ENCODE peak calls at places on chromosomes 7 and 10, in four cellular contexts. One of them, this sample, is unnamed.

GRCh38 chr10:100516847-100517246 is 2.8 kb downstream of the SEC31B start:
- DNase-seq in neuronal stem cell: no peak
- DNase-seq in H9: peak
- DNase-seq in H1: no peak
- DNase-seq in this sample: peak

GRCh38 chr10:27104919-27105318 is 4.6 kb upstream of the ANKRD26 start:
- DNase-seq in neuronal stem cell: no peak
- DNase-seq in H9: no peak
- DNase-seq in H1: no peak
- DNase-seq in this sample: no peak

GRCh38 chr7:27300401-27300800 is 57.8 kb downstream of the EVX1 start:
- DNase-seq in neuronal stem cell: no peak
- DNase-seq in H9: no peak
- DNase-seq in H1: no peak
- DNase-seq in this sample: no peak

GRCh38 chr10:22911889-22912762 is 15.7 kb upstream of the ARMC3 start:
- DNase-seq in neuronal stem cell: no peak
- DNase-seq in H9: no peak
- DNase-seq in H1: no peak
- DNase-seq in this sample: peak

GRCh38 chr10:27794157-27794556 is 48.5 kb upstream of the MKX start:
- DNase-seq in neuronal stem cell: no peak
- DNase-seq in H9: no peak
- DNase-seq in H1: no peak
- DNase-seq in this sample: no peak

GRCh38 chr7:101507791-101508252 is 121.3 kb downstream of the MYL10 start:
- DNase-seq in neuronal stem cell: peak
- DNase-seq in H9: peak
- DNase-seq in H1: peak
- DNase-seq in this sample: peak

GRCh38 chr7:70589010-70589409 is 542.9 kb upstream of the GALNT17 start:
- DNase-seq in neuronal stem cell: no peak
- DNase-seq in H9: no peak
- DNase-seq in H1: peak
- DNase-seq in this sample: no peak

GRCh38 chr10:35574924-35575352 is 30.2 kb upstream of the GJD4 start:
- DNase-seq in neuronal stem cell: no peak
- DNase-seq in H9: peak
- DNase-seq in H1: peak
- DNase-seq in this sample: peak

GRCh38 chr7:126005064-126005463 is 1075.4 kb upstream of the POT1 start:
- DNase-seq in neuronal stem cell: no peak
- DNase-seq in H9: no peak
- DNase-seq in H1: no peak
- DNase-seq in this sample: no peak

GRCh38 chr7:143288836-143289235 is 685 bp downstream of the CASP2 start:
- DNase-seq in neuronal stem cell: no peak
- DNase-seq in H9: no peak
- DNase-seq in H1: no peak
- DNase-seq in this sample: peak

GRCh38 chr10:78203915-78204818 is 170.5 kb downstream of the RPS24 start:
- DNase-seq in neuronal stem cell: no peak
- DNase-seq in H9: no peak
- DNase-seq in H1: no peak
- DNase-seq in this sample: peak

GRCh38 chr7:146115665-146116451 is 743 bp upstream of the CNTNAP2 start:
- DNase-seq in neuronal stem cell: peak
- DNase-seq in H9: peak
- DNase-seq in H1: peak
- DNase-seq in this sample: peak

GRCh38 chr7:64747802-64748201 is 46.4 kb upstream of the ZNF138 start:
- DNase-seq in neuronal stem cell: no peak
- DNase-seq in H9: no peak
- DNase-seq in H1: no peak
- DNase-seq in this sample: no peak

GRCh38 chr10:131173484-131174210 is 137.9 kb downstream of the TCERG1L start:
- DNase-seq in neuronal stem cell: no peak
- DNase-seq in H9: peak
- DNase-seq in H1: peak
- DNase-seq in this sample: no peak

GRCh38 chr7:107694395-107694794 is 33.8 kb downstream of the SLC26A4 start:
- DNase-seq in neuronal stem cell: no peak
- DNase-seq in H9: no peak
- DNase-seq in H1: no peak
- DNase-seq in this sample: no peak

GRCh38 chr7:107690611-107691010 is 30.0 kb downstream of the SLC26A4 start:
- DNase-seq in neuronal stem cell: no peak
- DNase-seq in H9: no peak
- DNase-seq in H1: no peak
- DNase-seq in this sample: no peak

GRCh38 chr7:107693396-107693795 is 32.8 kb downstream of the SLC26A4 start:
- DNase-seq in neuronal stem cell: no peak
- DNase-seq in H9: no peak
- DNase-seq in H1: no peak
- DNase-seq in this sample: no peak

GRCh38 chr7:107691713-107692112 is 31.1 kb downstream of the SLC26A4 start:
- DNase-seq in neuronal stem cell: no peak
- DNase-seq in H9: no peak
- DNase-seq in H1: no peak
- DNase-seq in this sample: no peak

DNA sequence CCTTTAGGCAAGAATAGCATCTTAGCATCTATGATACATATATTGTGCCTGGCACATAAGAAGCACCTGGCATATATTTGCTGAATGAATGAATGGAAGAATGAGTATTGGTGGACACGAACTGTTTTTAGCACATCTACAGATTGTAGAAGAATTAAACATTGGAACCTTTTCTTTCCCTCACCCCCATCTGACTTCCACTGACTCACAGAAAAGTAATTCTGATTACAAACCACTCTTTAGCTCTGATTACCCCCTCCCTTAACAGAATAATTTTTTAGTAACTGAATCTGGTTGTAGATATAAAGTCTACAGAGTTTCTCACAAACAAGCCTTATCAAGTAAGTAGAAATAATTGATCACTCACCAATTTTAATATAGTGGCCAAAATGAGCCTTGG is 31.9 kb downstream of the SLC26A4 start:
- DNase-seq in neuronal stem cell: no peak
- DNase-seq in H9: no peak
- DNase-seq in H1: no peak
- DNase-seq in this sample: no peak
- H3K4ac ChIP-seq in neuronal stem cell: no peak
- H3K4ac ChIP-seq in H9: no peak
- H3K4ac ChIP-seq in H1: no peak
- H3K4ac ChIP-seq in this sample: no peak

DNA sequence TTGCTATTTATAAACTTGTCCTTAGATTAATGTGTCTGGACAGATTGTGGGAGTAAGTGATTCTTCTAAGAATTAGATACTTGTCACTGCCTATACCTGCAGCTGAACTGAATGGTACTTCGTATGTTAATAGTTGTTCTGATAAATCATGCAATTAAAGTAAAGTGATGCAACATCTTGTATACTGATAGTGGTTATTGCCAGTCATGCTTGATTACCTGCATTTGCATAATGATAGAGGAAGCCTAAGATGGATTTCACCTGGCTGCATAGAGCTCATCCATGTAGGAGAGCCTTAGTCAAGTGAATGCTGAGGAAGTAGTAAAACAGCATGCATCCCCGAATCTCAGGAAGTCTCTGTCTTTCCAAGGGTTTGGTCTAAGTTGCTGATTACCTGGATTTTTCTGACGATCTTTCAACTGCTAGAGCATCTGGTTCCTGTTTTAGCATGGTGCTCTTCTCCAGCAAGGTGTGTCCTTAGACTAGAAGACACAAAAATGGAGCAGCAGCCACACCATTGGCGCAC is 64.1 kb upstream of the CAPZA2 start:
- DNase-seq in neuronal stem cell: no peak
- DNase-seq in H9: no peak
- DNase-seq in H1: no peak
- DNase-seq in this sample: no peak
- H2BK12ac ChIP-seq in neuronal stem cell: no peak
- H2BK12ac ChIP-seq in H9: no peak
- H2BK12ac ChIP-seq in H1: no peak
- H2BK12ac ChIP-seq in this sample: no peak

GRCh38 chr7:128918266-128918665 is 7.8 kb upstream of the KCP start:
- DNase-seq in neuronal stem cell: no peak
- DNase-seq in H9: no peak
- DNase-seq in H1: peak
- DNase-seq in this sample: no peak

GRCh38 chr7:128920913-128921582 is 10.5 kb upstream of the KCP start:
- DNase-seq in neuronal stem cell: no peak
- DNase-seq in H9: peak
- DNase-seq in H1: peak
- DNase-seq in this sample: no peak

GRCh38 chr7:128919241-128919640 is 8.7 kb upstream of the KCP start:
- DNase-seq in neuronal stem cell: no peak
- DNase-seq in H9: no peak
- DNase-seq in H1: peak
- DNase-seq in this sample: no peak

GRCh38 chr7:128921866-128922440 is 11.4 kb upstream of the KCP start:
- DNase-seq in neuronal stem cell: no peak
- DNase-seq in H9: peak
- DNase-seq in H1: peak
- DNase-seq in this sample: no peak

DNA sequence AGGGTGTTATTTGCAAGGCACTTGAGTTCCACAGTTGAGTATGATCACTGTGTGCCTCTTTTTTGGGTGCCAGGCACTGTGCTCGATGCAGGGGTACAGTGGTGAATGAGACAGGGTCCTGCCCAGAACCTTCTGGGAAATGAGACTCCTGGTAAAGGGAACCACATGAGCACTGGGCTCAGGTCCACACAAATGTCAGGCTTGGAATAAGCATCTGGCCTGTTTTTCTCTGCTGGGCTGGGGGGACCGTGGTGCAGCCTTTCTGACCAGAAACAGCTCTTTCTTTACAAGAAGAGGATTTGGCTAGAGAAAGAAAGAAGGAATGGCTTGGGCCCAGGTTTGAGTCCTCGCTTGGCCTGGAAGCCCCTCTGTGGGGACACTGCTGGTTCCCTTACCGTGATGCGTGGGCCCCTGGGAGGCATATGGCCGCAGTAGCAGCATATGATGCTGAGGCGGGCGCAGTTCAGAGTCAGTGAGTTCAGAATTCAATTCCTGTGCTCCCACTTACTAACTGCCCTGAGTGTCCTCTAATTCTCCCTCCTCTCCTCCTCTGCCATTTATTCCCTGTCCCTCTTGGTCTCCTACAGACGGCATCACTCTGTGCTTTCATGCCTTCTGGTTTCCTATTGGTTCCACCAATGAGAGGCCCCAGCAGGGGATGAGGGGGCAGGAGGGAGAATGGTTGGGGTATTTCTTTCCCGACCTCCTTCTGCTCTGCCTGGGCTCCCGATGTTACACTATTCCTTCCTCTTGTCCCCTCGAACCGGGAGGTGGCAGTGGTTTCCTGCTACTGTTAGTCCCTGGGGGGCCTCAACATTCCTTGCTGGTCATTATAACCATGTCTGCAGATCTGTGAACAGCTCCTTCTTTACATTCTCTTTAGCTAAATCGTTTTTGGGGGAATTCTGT is 9.6 kb upstream of the KCP start:
- DNase-seq in neuronal stem cell: no peak
- DNase-seq in H9: peak
- DNase-seq in H1: peak
- DNase-seq in this sample: no peak
- H2AFZ ChIP-seq in neuronal stem cell: no peak
- H2AFZ ChIP-seq in H9: no peak
- H2AFZ ChIP-seq in H1: no peak
- H2AFZ ChIP-seq in this sample: no peak

DNA sequence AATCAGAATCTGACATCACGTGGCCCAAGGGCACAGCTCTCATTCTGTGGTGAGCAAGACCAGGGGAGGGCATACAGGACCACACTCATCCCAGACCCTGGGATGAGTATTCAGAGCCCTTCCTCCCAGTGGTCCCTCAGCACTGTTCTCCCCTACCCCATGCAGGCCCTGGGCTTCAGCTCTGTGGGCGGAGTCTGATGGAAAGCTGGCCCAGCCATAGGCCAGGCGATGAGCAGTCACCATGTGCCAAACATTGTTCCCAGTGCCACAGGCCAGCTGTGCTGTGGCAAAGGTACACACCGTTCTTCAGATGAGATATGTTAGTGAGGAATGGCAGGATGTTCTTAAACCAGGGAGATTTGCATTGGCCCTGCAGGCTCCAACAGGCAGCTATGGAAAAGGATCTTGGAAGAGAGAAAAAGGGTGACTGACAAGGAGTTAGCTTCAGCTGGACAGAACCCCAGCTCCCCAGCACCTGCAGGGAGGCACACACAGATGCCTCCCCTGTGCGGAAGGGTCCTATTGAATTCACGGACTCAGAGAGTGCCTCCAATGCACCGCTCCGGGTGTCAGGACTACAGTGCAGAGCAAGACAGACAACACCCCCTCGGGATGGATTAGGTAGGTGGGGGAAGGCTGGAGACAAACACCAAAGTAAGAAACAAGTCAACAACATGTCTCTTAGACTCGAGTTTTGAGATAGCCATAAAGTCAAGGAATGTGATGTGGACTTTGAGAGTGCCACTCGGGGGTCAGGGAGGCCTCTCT is 596.0 kb upstream of the MGMT start:
- DNase-seq in neuronal stem cell: no peak
- DNase-seq in H9: no peak
- DNase-seq in H1: peak
- DNase-seq in this sample: no peak
- H3K4ac ChIP-seq in neuronal stem cell: no peak
- H3K4ac ChIP-seq in H9: no peak
- H3K4ac ChIP-seq in H1: no peak
- H3K4ac ChIP-seq in this sample: no peak

GRCh38 chr7:154682003-154682402 is 320.9 kb downstream of the PAXIP1 start:
- DNase-seq in neuronal stem cell: no peak
- DNase-seq in H9: no peak
- DNase-seq in H1: no peak
- DNase-seq in this sample: no peak

GRCh38 chr7:154676422-154677073 is 326.4 kb downstream of the PAXIP1 start:
- DNase-seq in neuronal stem cell: no peak
- DNase-seq in H9: no peak
- DNase-seq in H1: no peak
- DNase-seq in this sample: no peak

GRCh38 chr7:154677454-154677853 is 325.5 kb downstream of the PAXIP1 start:
- DNase-seq in neuronal stem cell: no peak
- DNase-seq in H9: no peak
- DNase-seq in H1: no peak
- DNase-seq in this sample: no peak

GRCh38 chr7:154680894-154681659 is 321.8 kb downstream of the PAXIP1 start:
- DNase-seq in neuronal stem cell: no peak
- DNase-seq in H9: no peak
- DNase-seq in H1: peak
- DNase-seq in this sample: no peak

GRCh38 chr7:154679689-154680088 is 323.2 kb downstream of the PAXIP1 start:
- DNase-seq in neuronal stem cell: no peak
- DNase-seq in H9: no peak
- DNase-seq in H1: no peak
- DNase-seq in this sample: no peak
- H2BK12ac ChIP-seq in neuronal stem cell: no peak
- H2BK12ac ChIP-seq in H9: no peak
- H2BK12ac ChIP-seq in H1: no peak
- H2BK12ac ChIP-seq in this sample: no peak

This sample was measured in mesenchymal stem cell.